ENCODE peak calls at places on chromosome X, in four cellular contexts. P is sigmoid colon, F is spleen, T is suprapubic skin. Q is an unnamed sample.

GRCh38 chrX:51853251-51853650 is 40.2 kb upstream of the MAGED1 start:
- DNase-seq in P (no peak), F (no peak), T (no peak), Q (no peak)

GRCh38 chrX:148051973-148052372 is 70.8 kb downstream of the FMR1NB start:
- DNase-seq in P (no peak), F (no peak), T (no peak), Q (no peak)

GRCh38 chrX:10119399-10119990 is 37.3 kb upstream of the CLCN4 start:
- DNase-seq in P (peak; percentile 87), F (peak; percentile 85), T (no peak), Q (peak; percentile 80)

GRCh38 chrX:136555694-136556093 is 23.7 kb downstream of the VGLL1 start:
- DNase-seq in P (no peak), F (no peak), T (no peak), Q (no peak)

GRCh38 chrX:51893931-51894696 is 691 bp downstream of the MAGED1 start:
- DNase-seq in P (peak; percentile 69), F (no peak), T (no peak), Q (no peak)

GRCh38 chrX:50889582-50889981 is 21.0 kb upstream of the BMP15 start:
- DNase-seq in P (no peak), F (no peak), T (no peak), Q (no peak)

GRCh38 chrX:39613508-39613921 is 484.2 kb downstream of the BCOR start:
- DNase-seq in P (no peak), F (no peak), T (no peak), Q (peak; percentile 51)

GRCh38 chrX:47321386-47321785 is 49.0 kb upstream of the ZNF157 start:
- DNase-seq in P (peak; percentile 88), F (peak; percentile 69), T (no peak), Q (peak; percentile 13)

DNA sequence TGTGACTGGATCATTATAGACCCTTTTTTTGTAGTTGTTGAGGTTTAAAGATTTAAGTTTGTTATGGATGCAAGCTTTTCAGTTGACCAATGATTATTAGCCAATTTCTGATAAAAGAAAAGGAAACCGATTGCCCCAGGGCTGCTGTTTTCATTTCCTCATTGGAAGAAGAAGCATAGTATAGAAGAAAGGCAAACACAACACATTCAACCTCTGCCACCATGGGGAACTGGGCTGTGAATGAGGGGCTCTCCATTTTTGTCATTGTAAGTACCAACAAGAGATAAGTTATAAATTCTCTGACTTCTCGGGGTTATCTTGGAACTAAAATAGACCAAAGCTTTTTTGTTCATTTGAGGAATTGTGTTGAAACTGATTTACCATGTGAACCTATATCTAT is at the start of gene CYBB:
- DNase-seq in P (no peak), F (no peak), T (no peak), Q (no peak)
- H3K4me3 ChIP-seq in P (no peak within 1 kb of the TSS), F (peak within 1 kb of the TSS; percentile 35), T (no peak within 1 kb of the TSS), Q (no peak within 1 kb of the TSS)

GRCh38 chrX:131709553-131709952 is 165.7 kb downstream of the OR13H1 start:
- DNase-seq in P (no peak), F (no peak), T (no peak), Q (no peak)

GRCh38 chrX:131711478-131711867 is 167.6 kb downstream of the OR13H1 start:
- DNase-seq in P (no peak), F (no peak), T (no peak), Q (no peak)
- TF ChIP-seq POLR2AphosphoS5 in P (no peak), F (no peak), T (no peak), Q (no peak)

GRCh38 chrX:3346436-3347329 is at the start of gene MXRA5:
- DNase-seq in P (peak; percentile 68), F (no peak), T (no peak), Q (no peak)

GRCh38 chrX:3348191-3348590 is 1.7 kb upstream of the MXRA5 start:
- DNase-seq in P (no peak), F (no peak), T (no peak), Q (no peak)

GRCh38 chrX:3351287-3351686 is 4.8 kb upstream of the MXRA5 start:
- DNase-seq in P (no peak), F (no peak), T (no peak), Q (no peak)

DNA sequence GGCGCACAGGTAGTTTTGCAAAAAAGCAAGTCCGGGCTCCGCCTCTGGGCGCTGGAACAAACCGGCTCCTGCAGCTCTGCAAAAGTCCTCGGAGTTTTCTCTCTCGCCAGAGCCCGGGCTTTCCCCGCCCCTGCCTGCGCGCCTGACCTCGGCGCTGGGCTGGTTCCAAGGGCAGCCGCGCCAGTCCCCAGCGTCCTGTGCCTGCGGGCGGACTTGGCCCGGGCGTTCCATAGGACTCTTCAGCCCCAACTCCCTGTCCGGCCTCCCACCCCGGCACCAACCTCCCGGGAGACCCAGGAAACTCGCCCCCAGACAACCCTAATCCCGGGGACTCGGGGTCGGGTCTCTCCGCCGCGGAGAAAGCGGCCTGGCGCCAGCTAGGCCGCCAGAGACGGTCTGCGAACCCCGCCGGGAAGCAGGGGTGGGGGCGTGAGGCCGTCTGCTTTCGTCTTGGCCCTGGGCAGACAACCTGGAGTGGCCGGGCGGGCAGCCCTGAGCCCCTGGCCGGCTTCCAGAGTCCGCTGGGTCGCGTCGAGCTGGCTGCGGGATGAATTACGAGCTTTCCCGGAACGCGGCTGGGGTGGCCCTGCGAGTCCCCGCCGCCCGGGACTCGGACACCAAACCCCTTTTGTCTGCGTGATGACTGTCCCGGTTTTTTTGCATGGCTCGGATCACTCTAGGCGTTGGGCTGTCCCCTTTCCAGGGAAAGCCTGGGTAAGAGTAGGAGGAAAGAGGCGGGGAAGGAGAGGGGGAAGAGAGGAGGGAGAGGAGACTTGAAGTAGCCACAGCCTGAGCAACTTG is 971 bp downstream of the MXRA5 start:
- DNase-seq in P (peak; percentile 72), F (peak; percentile 76), T (no peak), Q (no peak)
- H3K4me3 ChIP-seq in P (peak overlapping the region; percentile 33), F (peak overlapping the region; percentile 33), T (peak overlapping the region; percentile 58), Q (no peak overlapping the region)

GRCh38 chrX:129773649-129774458 is 5.9 kb upstream of the SASH3 start:
- DNase-seq in P (no peak), F (peak; percentile 44), T (no peak), Q (no peak)

GRCh38 chrX:129779086-129779672 is 570 bp upstream of the SASH3 start:
- DNase-seq in P (no peak), F (peak; percentile 67), T (no peak), Q (no peak)

GRCh38 chrX:129780441-129781105 is 824 bp downstream of the SASH3 start:
- DNase-seq in P (no peak), F (peak; percentile 86), T (no peak), Q (no peak)

GRCh38 chrX:129779747-129780146 is at the start of gene SASH3:
- DNase-seq in P (peak; percentile 78), F (peak; percentile 95), T (no peak), Q (peak; percentile 63)

GRCh38 chrX:129777218-129777768 is 2.5 kb upstream of the SASH3 start:
- DNase-seq in P (no peak), F (peak; percentile 96), T (no peak), Q (peak; percentile 75)
- TF ChIP-seq POLR2AphosphoS5 in P (no peak), F (peak; percentile 94), T (no peak), Q (peak; percentile 44)

GRCh38 chrX:143757887-143758286 is 37.3 kb upstream of the SPANXN2 start:
- DNase-seq in P (no peak), F (no peak), T (no peak), Q (no peak)
- H3K4me3 ChIP-seq in P (no peak overlapping the region), F (no peak overlapping the region), T (no peak overlapping the region), Q (no peak overlapping the region)

GRCh38 chrX:97820170-97820569 is 936.5 kb downstream of the RPA4 start:
- DNase-seq in P (peak; percentile 66), F (no peak), T (no peak), Q (no peak)
- TF ChIP-seq POLR2AphosphoS5 in P (no peak), F (no peak), T (no peak), Q (no peak)

Q was measured in transverse colon.